ENCODE peak calls at places on chromosomes 16 and 17, in seven cellular contexts. R, U, Y, W, Q, V and T are unnamed samples.

GRCh38 chr16:57956270-57956808 is 14.6 kb downstream of the CNGB1 start:
- DNase-seq in R (no peak), U (no peak), Y (no peak), W (no peak), Q (no peak), V (no peak), T (no peak)

GRCh38 chr17:44830359-44831269 is 527 bp upstream of the GJC1 start:
- DNase-seq in R (peak), U (peak), Y (no peak), W (peak), Q (peak), V (peak), T (peak)

GRCh38 chr16:20107086-20107485 is 33.4 kb upstream of the GPR139 start:
- DNase-seq in R (no peak), U (no peak), Y (no peak), W (no peak), Q (no peak), V (no peak), T (no peak)

GRCh38 chr16:66682271-66682670 is 14.3 kb downstream of the CMTM4 start:
- DNase-seq in R (no peak), U (peak), Y (no peak), W (no peak), Q (no peak), V (no peak), T (no peak)

GRCh38 chr16:19963306-19963705 is 78.7 kb upstream of the GPRC5B start:
- DNase-seq in R (no peak), U (no peak), Y (no peak), W (no peak), Q (no peak), V (no peak), T (no peak)

GRCh38 chr17:48322060-48322459 is 108.0 kb downstream of the SKAP1 start:
- DNase-seq in R (no peak), U (peak), Y (no peak), W (no peak), Q (no peak), V (no peak), T (no peak)

GRCh38 chr17:73123606-73124320 is 31.3 kb upstream of the SLC39A11 start:
- DNase-seq in R (no peak), U (no peak), Y (no peak), W (no peak), Q (no peak), V (no peak), T (no peak)

GRCh38 chr16:31083081-31083480 is 5.7 kb downstream of the PRSS53 start:
- DNase-seq in R (peak), U (no peak), Y (no peak), W (no peak), Q (no peak), V (no peak), T (no peak)

GRCh38 chr17:50283246-50283645 is 9.0 kb downstream of the TMEM92 start:
- DNase-seq in R (no peak), U (no peak), Y (no peak), W (no peak), Q (no peak), V (no peak), T (peak)

GRCh38 chr16:1713933-1714332 is 7.9 kb downstream of the MAPK8IP3 start:
- DNase-seq in R (no peak), U (no peak), Y (no peak), W (peak), Q (peak), V (no peak), T (peak)

GRCh38 chr17:75468311-75468754 is 11.9 kb downstream of the TMEM94 start:
- DNase-seq in R (no peak), U (no peak), Y (no peak), W (no peak), Q (no peak), V (no peak), T (no peak)

GRCh38 chr17:9054611-9055010 is 33.3 kb downstream of the NTN1 start:
- DNase-seq in R (no peak), U (no peak), Y (no peak), W (no peak), Q (peak), V (no peak), T (no peak)

GRCh38 chr16:273547-274421 is 2.0 kb downstream of the RGS11 start:
- DNase-seq in R (no peak), U (no peak), Y (no peak), W (peak), Q (no peak), V (no peak), T (no peak)

GRCh38 chr16:48082516-48082915 is 73.3 kb downstream of the ABCC12 start:
- DNase-seq in R (no peak), U (peak), Y (no peak), W (no peak), Q (no peak), V (no peak), T (no peak)

GRCh38 chr17:54749157-54749556 is 151.5 kb upstream of the TOM1L1 start:
- DNase-seq in R (no peak), U (no peak), Y (no peak), W (no peak), Q (peak), V (no peak), T (no peak)

GRCh38 chr17:56679767-56680422 is 86.4 kb downstream of the NOG start:
- DNase-seq in R (no peak), U (no peak), Y (no peak), W (no peak), Q (no peak), V (no peak), T (no peak)

GRCh38 chr16:85838876-85839585 is 39.5 kb downstream of the COX4I1 start:
- DNase-seq in R (no peak), U (no peak), Y (no peak), W (no peak), Q (no peak), V (no peak), T (no peak)

GRCh38 chr17:77296769-77297409 is 156.1 kb downstream of the SEC14L1 start:
- DNase-seq in R (no peak), U (no peak), Y (no peak), W (no peak), Q (no peak), V (no peak), T (no peak)

GRCh38 chr17:81589612-81590011 is 37.5 kb upstream of the FAAP100 start:
- DNase-seq in R (no peak), U (no peak), Y (no peak), W (no peak), Q (no peak), V (no peak), T (no peak)

GRCh38 chr17:30323895-30324319 is 9.9 kb downstream of the TMIGD1 start:
- DNase-seq in R (no peak), U (peak), Y (no peak), W (peak), Q (no peak), V (no peak), T (peak)

GRCh38 chr17:64685705-64686104 is 23.6 kb upstream of the SMURF2 start:
- DNase-seq in R (no peak), U (no peak), Y (no peak), W (no peak), Q (no peak), V (no peak), T (no peak)

GRCh38 chr17:37388266-37388665 is 12.5 kb downstream of the C17orf78 start:
- DNase-seq in R (no peak), U (peak), Y (no peak), W (no peak), Q (no peak), V (no peak), T (no peak)

GRCh38 chr17:37385439-37385990 is 9.7 kb downstream of the C17orf78 start:
- DNase-seq in R (no peak), U (no peak), Y (no peak), W (no peak), Q (no peak), V (no peak), T (no peak)

GRCh38 chr17:37389160-37389559 is 13.4 kb downstream of the C17orf78 start:
- DNase-seq in R (no peak), U (no peak), Y (no peak), W (peak), Q (no peak), V (no peak), T (no peak)

GRCh38 chr17:37384560-37385160 is 8.9 kb downstream of the C17orf78 start:
- DNase-seq in R (no peak), U (peak), Y (no peak), W (no peak), Q (no peak), V (no peak), T (no peak)

DNA sequence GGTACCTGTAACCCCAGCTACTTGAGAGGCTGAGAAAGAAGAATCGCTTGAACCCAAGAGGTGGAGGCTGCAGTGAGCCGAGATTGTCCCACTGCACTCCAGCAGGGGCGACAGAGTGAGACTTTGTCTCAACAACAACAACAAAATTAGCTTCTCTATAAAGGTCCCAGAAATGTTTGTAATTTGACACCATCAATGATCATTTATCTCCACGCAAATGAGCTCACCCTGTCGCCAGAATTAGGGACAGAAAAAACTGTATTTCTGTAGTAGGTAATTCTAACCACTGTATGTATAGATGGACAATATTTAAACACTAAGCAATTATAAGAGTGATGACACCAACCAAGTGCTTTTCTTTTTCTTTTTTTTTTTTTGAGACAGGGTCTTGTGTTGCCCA is 10.7 kb downstream of the C17orf78 start:
- DNase-seq in R (no peak), U (no peak), Y (no peak), W (no peak), Q (no peak), V (no peak), T (no peak)
- TF ChIP-seq CTCF in R (no peak), U (no peak), Y (no peak), W (no peak), Q (no peak), V (no peak), T (no peak)

GRCh38 chr17:43368740-43369506 is 29.9 kb upstream of the ARL4D start:
- DNase-seq in R (peak), U (peak), Y (peak), W (peak), Q (peak), V (peak), T (peak)
- TF ChIP-seq CTCF in R (no peak), U (peak), Y (no peak), W (peak), Q (no peak), V (no peak), T (peak)

GRCh38 chr16:71880176-71880575 is 3.8 kb downstream of the ZNF821 start:
- DNase-seq in R (no peak), U (no peak), Y (no peak), W (no peak), Q (no peak), V (no peak), T (no peak)

GRCh38 chr16:71882505-71883192 is 1.3 kb downstream of the ZNF821 start:
- DNase-seq in R (peak), U (peak), Y (peak), W (peak), Q (peak), V (peak), T (peak)

GRCh38 chr16:71885261-71885650 is 1.3 kb upstream of the ZNF821 start:
- DNase-seq in R (no peak), U (no peak), Y (no peak), W (no peak), Q (no peak), V (no peak), T (peak)

GRCh38 chr16:71883193-71883848 is 661 bp downstream of the ZNF821 start:
- DNase-seq in R (peak), U (peak), Y (peak), W (peak), Q (peak), V (peak), T (peak)

DNA sequence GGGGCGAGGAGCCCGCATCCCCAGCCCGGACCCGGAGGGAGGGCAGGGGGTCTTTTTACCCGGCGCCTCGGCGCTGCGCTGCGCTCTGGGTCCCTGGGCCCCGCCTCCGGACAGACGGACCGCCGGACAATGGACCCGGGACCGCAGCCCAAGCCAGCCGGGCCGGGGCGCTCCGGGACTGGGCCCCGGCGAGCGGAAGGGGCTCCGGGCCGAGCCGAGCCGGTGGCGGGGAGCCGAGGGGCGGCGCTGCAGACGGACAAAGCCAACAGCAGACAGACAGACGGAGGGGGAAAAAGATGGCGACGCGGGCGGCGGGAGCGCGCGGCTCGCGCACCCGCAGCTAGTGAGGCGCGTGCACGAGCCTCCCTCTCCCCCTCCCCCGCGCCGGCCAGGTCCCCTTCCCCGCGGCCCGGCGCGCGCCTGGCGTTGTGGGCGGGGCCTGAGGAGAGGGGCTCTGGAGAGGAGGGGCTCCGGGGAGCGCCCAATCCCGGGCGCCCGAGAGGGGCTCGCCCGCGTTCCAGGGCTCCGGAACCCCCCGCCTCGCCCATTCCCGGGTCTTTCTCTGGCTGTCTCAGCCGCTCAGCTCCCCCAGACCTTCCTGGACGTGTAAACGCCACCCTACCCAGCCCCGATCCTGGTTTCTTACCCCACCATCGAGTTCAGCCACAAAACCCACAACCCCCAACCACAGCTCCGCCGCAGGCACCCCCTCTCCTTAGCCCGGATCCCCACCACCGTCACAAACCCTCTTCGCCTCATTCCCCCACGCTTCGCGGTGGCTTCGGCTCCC is at the start of gene ZNF821:
- DNase-seq in R (peak), U (peak), Y (peak), W (peak), Q (peak), V (peak), T (peak)
- TF ChIP-seq CTCF in R (peak), U (no peak), Y (peak), W (peak), Q (no peak), V (peak), T (peak)

DNA sequence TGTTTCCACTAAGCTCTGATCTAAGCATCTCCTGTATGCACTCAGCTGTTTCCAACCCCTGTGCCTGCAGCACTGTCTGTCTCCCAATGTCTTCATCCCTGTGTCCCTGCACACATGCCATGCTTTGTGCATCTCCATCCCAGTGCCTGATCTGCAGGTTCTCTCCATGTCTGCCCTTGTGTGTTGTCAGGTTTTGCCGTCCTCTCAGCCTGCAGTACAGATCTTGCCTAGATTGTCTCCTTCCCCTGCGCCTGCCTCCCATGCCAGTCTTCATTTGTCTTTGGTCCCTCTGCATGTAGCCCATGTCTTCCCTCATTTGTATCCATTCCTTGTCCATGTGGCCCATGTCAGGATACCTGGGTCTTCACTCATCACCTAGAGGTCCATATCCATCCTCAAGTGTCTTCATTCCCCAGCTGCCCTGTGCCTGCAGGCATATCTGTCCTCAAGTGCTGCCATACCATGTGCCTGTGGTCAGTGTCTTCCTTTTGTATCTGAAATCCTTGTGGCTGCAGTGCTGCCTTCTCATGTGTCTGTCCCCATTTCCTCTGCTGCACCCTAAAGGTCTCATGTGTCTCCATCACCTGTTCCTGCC is 71.5 kb downstream of the TNFRSF13B start:
- DNase-seq in R (no peak), U (no peak), Y (no peak), W (no peak), Q (no peak), V (no peak), T (no peak)
- TF ChIP-seq CTCF in R (no peak), U (no peak), Y (no peak), W (no peak), Q (no peak), V (no peak), T (no peak)

GRCh38 chr16:2815299-2815771 is 1.7 kb upstream of the PRSS21 start:
- DNase-seq in R (peak), U (no peak), Y (no peak), W (peak), Q (no peak), V (no peak), T (no peak)

GRCh38 chr16:2814757-2815298 is 2.2 kb upstream of the PRSS21 start:
- DNase-seq in R (peak), U (no peak), Y (no peak), W (peak), Q (no peak), V (no peak), T (no peak)

GRCh38 chr16:2817496-2818277 is 650 bp downstream of the PRSS21 start:
- DNase-seq in R (peak), U (no peak), Y (no peak), W (peak), Q (no peak), V (no peak), T (no peak)

GRCh38 chr16:2818278-2818876 is 1.3 kb downstream of the PRSS21 start:
- DNase-seq in R (peak), U (no peak), Y (no peak), W (peak), Q (no peak), V (no peak), T (no peak)

DNA sequence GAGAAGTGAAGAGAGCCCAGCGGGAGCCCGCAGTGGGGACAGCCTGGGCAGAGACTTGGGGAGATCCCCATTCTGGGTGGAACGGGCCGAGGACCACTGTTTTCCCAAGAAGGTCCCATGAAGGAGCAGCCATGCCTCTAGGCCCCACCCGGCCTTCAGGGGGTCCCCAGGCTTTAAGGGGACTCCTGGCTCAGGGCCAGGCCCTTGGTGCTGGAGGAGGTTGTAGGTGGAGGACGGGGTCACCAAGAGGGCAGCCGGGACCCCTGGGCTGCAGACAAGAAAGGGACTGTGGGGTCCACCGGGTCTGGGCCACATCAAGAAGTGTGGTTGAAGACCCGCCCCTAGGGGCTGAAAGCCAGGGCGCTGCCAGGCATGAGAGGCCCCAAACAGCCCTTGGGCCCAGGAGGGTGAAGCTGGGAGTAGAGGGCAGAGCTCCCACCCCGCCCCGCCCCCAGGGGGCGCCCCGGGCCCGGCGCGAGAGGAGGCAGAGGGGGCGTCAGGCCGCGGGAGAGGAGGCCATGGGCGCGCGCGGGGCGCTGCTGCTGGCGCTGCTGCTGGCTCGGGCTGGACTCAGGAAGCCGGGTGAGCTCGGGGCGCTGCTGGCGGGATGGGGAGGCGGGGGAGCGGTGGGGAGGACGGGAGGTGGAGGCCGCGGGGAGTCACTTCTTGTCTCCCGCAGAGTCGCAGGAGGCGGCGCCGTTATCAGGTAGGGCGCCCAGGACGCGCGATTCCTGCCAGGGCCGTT is at the start of gene PRSS21:
- DNase-seq in R (peak), U (no peak), Y (no peak), W (peak), Q (peak), V (no peak), T (peak)
- TF ChIP-seq CTCF in R (no peak), U (no peak), Y (no peak), W (no peak), Q (peak), V (peak), T (peak)

GRCh38 chr17:51857052-51857593 is 301.4 kb downstream of the CA10 start:
- DNase-seq in R (no peak), U (no peak), Y (no peak), W (no peak), Q (no peak), V (no peak), T (no peak)

GRCh38 chr17:51860934-51861561 is 297.5 kb downstream of the CA10 start:
- DNase-seq in R (no peak), U (peak), Y (peak), W (peak), Q (peak), V (peak), T (peak)
- TF ChIP-seq CTCF in R (no peak), U (peak), Y (peak), W (peak), Q (peak), V (peak), T (peak)

GRCh38 chr16:74225278-74225677 is 71.3 kb upstream of the PSMD7 start:
- DNase-seq in R (no peak), U (no peak), Y (no peak), W (no peak), Q (no peak), V (no peak), T (no peak)

GRCh38 chr16:74224828-74225227 is 71.8 kb upstream of the PSMD7 start:
- DNase-seq in R (no peak), U (peak), Y (no peak), W (no peak), Q (no peak), V (no peak), T (no peak)

GRCh38 chr16:74230126-74230525 is 66.5 kb upstream of the PSMD7 start:
- DNase-seq in R (no peak), U (no peak), Y (no peak), W (no peak), Q (no peak), V (no peak), T (no peak)

DNA sequence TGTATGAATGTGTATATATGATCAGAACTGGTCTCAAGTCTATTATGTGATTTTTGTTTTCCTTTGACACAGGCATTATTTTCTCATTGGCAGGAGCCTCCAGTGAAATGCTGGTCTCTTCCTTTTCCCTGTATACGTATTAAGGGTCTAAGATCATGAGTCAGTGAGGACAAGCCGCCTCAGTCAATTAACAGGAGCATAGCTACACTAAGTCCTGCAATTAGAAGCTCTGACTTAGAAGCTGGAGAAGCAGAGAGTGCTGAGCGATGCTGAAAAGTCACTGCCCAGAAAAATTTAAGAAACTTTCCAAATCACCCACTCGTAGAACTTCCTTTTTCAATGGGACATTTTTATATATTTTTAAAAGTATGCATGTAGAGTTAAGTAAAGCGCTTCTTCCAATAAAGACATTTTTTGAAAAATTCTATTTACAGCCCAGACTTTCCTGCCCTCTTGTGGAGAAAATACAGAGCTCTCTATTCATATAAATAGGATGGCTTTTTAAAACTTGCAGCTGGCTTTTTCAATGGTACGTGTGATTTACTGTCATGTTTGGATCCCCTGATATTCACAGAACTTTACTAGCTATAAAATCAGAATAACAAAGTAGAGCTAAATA is 70.1 kb upstream of the PSMD7 start:
- DNase-seq in R (no peak), U (peak), Y (no peak), W (no peak), Q (no peak), V (no peak), T (no peak)
- TF ChIP-seq CTCF in R (peak), U (peak), Y (peak), W (peak), Q (no peak), V (no peak), T (peak)